ENCODE peak calls at places on chromosomes 11 and 22, in six cellular contexts. M, X, R, W, I and N are unnamed samples.

GRCh38 chr11:113163291-113164030 is 150.9 kb upstream of the TTC12 start:
- DNase-seq in R (peak), W (no peak), I (no peak), X (no peak), M (no peak), N (no peak)

GRCh38 chr11:76577921-76578654 is 92.5 kb downstream of the LRRC32 start:
- DNase-seq in I (no peak), X (no peak), R (no peak), M (no peak), W (no peak), N (no peak)

GRCh38 chr11:44906641-44907040 is 44.0 kb downstream of the TP53I11 start:
- DNase-seq in X (no peak), I (no peak), M (no peak), W (no peak), R (no peak), N (no peak)

GRCh38 chr11:123330071-123330470 is 100.0 kb upstream of the GRAMD1B start:
- DNase-seq in I (no peak), R (no peak), X (no peak), W (peak), M (no peak), N (no peak)

GRCh38 chr11:67584881-67585873 is 1.6 kb downstream of the GSTP1 start:
- DNase-seq in X (no peak), M (peak), R (peak), I (no peak), W (no peak), N (no peak)

GRCh38 chr11:60699282-60699681 is at the start of gene MS4A8:
- DNase-seq in M (no peak), W (no peak), X (no peak), I (no peak), R (no peak), N (no peak)

GRCh38 chr22:32050678-32051515 is 7.8 kb downstream of the SLC5A1 start:
- DNase-seq in I (peak), X (peak), R (peak), W (peak), M (no peak), N (peak)

GRCh38 chr22:29312218-29313125 is 3.0 kb downstream of the RASL10A start:
- DNase-seq in R (no peak), W (no peak), X (no peak), I (no peak), M (peak), N (no peak)

GRCh38 chr11:45182902-45183301 is 36.5 kb downstream of the PRDM11 start:
- DNase-seq in W (no peak), I (no peak), M (peak), X (no peak), R (peak), N (no peak)

GRCh38 chr11:65008873-65009272 is 5.1 kb upstream of the ARL2 start:
- DNase-seq in R (no peak), I (no peak), X (no peak), M (no peak), W (no peak), N (no peak)

GRCh38 chr11:117819096-117820040 is 5.2 kb downstream of the FXYD2 start:
- DNase-seq in R (peak), M (no peak), W (no peak), I (no peak), X (peak), N (no peak)

DNA sequence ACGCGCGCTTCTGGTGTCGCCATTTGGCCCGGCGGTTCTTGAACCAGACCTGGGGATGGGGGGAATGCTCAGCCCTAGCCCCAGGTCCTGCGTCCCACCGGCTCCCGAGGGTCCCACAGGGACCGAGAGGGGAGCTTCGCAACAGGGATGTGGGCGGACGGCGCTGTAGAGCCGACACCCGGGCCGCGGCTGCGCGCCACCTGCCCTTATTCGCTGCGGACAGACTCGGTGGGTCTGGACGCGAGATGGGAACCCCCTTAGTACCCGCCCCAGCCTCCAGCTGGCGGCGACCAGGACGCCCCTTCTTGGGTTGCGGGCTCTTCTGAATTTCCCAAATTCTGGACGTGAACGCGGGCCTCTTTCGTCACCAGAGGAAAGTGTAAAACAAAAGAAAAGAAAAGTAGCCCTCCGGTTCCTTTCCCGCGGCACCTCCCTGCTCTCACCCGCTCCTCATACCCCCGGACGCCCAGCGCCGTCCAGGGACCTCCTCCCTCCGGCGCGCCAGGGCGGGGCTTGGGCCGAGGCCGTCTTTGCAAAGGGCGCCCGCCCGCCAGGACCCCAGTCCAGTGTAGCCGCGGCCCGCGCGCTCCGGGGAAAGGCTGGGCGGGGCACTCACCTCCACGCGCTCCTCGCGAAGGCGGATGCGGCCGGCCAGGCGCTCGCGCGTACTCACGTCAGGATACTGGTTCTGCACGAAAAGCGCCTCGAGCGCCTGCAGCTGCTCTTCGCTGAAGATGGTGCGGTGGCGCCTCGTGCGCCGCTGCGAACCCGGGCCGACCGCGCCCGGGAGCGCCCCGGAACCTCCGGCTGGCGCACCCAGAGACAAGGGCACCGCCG is 827 bp downstream of the GSC2 start:
- DNase-seq in R (no peak), X (no peak), I (no peak), W (no peak), M (no peak), N (no peak)
- H3K4me3 ChIP-seq in R (no peak), X (peak), I (no peak), W (peak), M (no peak), N (no peak)

DNA sequence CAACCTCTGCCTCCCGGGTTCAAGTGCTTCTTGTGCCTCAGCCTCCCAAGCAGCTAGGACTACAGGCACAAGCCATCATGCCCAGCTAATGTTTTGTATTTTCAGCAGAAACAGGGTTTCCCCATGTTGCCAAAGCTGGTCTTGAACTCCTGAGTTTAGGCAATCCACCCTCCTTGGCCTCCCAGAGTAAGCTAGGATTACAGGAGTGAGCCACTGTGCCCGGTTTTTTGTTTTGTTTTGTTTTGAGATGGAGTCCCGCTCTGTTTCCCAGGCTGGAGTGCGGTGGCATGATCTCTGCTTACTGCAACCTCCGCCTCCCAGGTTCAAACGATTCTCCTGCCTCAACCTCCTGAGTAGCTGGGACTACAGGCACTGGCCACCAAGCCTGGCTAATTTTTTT is 41.0 kb downstream of the CELF1 start:
- DNase-seq in I (no peak), W (no peak), R (no peak), M (no peak), X (no peak), N (no peak)
- H3K4me3 ChIP-seq in I (no peak), W (no peak), R (no peak), M (no peak), X (no peak), N (no peak)

DNA sequence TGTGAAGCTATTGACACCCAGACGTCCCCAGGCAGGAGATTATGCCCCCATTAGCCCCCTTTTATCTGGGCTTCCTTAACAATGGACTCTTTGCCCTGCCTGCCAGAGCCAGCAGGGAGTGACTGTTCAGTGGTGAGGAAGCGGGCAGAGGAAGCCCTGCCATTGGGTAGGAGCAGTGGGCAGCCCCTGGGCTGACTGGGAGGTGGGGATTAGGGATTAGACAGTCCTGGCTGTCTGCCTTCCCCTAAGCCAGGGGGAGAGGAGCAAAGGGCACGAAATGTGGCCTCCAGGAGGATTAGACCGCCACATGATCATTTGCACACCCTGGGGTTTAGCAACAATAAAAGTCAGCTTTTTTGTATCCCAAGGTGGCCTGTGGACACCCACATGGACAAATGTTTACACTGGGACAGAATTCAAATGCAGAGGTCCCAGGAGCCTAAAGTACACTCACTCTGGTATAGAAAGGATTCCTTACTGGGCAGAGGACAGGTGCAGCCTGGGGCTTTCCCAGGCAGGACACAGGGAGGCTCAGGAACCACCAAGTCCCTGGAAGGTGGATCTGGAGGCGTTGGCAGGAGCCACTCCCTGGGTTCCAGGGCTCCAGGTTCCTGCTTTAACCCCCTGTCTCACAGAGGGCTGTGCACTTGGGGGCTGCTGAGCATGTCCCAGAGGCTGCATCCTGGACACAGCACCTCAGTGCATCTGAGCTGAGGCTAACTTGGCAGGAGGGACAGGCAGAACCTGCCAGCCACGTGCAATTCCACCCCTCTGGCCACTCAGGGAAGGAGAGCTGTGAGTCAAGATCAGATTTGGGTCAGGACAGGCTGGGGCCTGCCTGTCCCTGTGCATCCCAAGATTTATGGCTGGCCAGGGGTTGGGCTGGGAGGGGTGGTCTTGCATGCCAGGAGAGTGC is 2.1 kb downstream of the PNPLA3 start:
- DNase-seq in I (no peak), M (no peak), X (no peak), R (no peak), W (peak), N (no peak)
- H3K4me3 ChIP-seq in I (no peak), M (no peak), X (no peak), R (no peak), W (no peak), N (no peak)

GRCh38 chr11:61793084-61793828 is 545 bp downstream of the FEN1 start:
- DNase-seq in R (no peak), M (no peak), W (no peak), I (no peak), X (no peak), N (no peak)

GRCh38 chr11:61794579-61794978 is 1.9 kb downstream of the FEN1 start:
- DNase-seq in X (no peak), W (no peak), I (no peak), R (no peak), M (no peak), N (no peak)

GRCh38 chr11:61795459-61795858 is 2.7 kb downstream of the FEN1 start:
- DNase-seq in X (no peak), R (no peak), W (no peak), M (no peak), I (no peak), N (no peak)

GRCh38 chr11:61792310-61793083 is at the start of the genes FEN1 and TMEM258:
- DNase-seq in X (peak), W (peak), I (peak), R (peak), M (peak), N (peak)

GRCh38 chr11:61793829-61794204 is 1.1 kb downstream of the FEN1 start:
- DNase-seq in I (no peak), X (no peak), R (no peak), W (no peak), M (no peak), N (no peak)
- H3K4me3 ChIP-seq in I (peak), X (no peak), R (peak), W (no peak), M (no peak), N (no peak)

DNA sequence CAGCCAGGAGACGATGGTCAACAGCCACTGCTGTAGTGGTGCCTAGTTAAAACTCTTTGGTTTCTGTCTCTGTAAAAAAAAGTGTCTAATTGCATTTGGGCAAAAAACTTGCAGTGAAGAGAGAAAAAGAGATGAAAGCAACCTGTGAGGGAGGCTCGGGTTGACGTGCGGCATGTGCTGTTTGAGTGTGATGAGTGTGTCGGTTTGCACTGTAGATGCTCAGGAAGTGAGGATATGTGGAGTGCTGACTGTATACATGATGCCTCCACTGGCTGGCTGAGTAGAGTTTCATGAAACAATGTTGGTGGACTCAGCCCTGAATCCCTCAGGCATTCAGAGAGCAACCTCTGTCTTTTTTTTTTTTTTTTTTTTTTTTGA is 4.3 kb upstream of the DGCR6L start:
- DNase-seq in X (peak), R (no peak), M (peak), W (no peak), I (no peak), N (no peak)
- H3K4me3 ChIP-seq in X (no peak), R (peak), M (no peak), W (no peak), I (no peak), N (no peak)

DNA sequence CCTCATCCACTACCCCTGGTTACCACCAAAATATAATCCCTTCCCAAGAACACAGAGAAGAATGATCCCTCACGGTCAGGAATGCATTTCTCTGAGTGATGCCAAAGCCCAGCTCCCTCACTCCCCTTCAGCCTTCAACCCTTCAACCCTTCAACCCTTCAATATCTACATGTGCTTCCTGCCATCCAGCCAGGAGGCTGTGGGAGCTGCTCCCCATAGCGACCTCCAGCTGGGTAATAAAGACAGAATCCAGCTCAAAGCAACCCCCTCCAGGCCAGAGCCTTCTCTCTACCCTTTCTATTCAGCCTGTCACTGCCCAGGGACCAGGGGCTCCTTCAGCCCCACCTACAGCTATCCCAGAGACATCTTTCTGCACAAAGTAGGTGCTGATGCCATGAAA is 2.7 kb downstream of the ARHGAP1 start:
- DNase-seq in I (no peak), R (no peak), W (no peak), X (no peak), M (no peak), N (no peak)
- H3K4me3 ChIP-seq in I (no peak), R (no peak), W (no peak), X (no peak), M (no peak), N (peak)